ENCODE peak calls at places on chromosomes 6 and 20, in five cellular contexts. K, C, F, H and U are unnamed samples.

GRCh38 chr20:12166053-12166717 is 248.5 kb downstream of the BTBD3 start:
- DNase-seq in K (no peak), F (no peak), H (no peak), C (peak; percentile 83), U (no peak)

GRCh38 chr6:107435798-107436197 is 23.6 kb downstream of the PDSS2 start:
- DNase-seq in K (no peak), C (no peak), H (no peak), F (no peak), U (no peak)

GRCh38 chr20:4014031-4014474 is 1.3 kb downstream of the RNF24 start:
- DNase-seq in H (peak; percentile 21), K (peak; percentile 74), F (no peak), C (peak; percentile 71), U (no peak)

GRCh38 chr6:150380256-150380655 is 11.4 kb downstream of the IYD start:
- DNase-seq in H (no peak), F (no peak), K (no peak), C (peak; percentile 38), U (no peak)

GRCh38 chr6:157715766-157716171 is 107.3 kb upstream of the SNX9 start:
- DNase-seq in K (no peak), H (no peak), C (peak; percentile 98), F (no peak), U (no peak)

GRCh38 chr6:105294129-105294528 is 108.8 kb downstream of the PREP start:
- DNase-seq in K (no peak), F (no peak), C (no peak), H (no peak), U (no peak)

GRCh38 chr20:6480328-6481030 is 287.0 kb upstream of the BMP2 start:
- DNase-seq in K (no peak), H (no peak), C (no peak), F (no peak), U (no peak)

GRCh38 chr6:161038229-161039003 is 46.8 kb downstream of the MAP3K4 start:
- DNase-seq in H (no peak), K (no peak), C (peak; percentile 93), F (no peak), U (no peak)

GRCh38 chr20:19211252-19211651 is 1.2 kb upstream of the SLC24A3 start:
- DNase-seq in H (no peak), K (no peak), C (no peak), F (no peak), U (no peak)

GRCh38 chr6:4967301-4968030 is 36.4 kb downstream of the RPP40 start:
- DNase-seq in K (no peak), C (no peak), H (no peak), F (no peak), U (no peak)

GRCh38 chr6:108558372-108559096 is 2.2 kb upstream of the FOXO3 start:
- DNase-seq in F (peak; percentile 95), K (peak; percentile 99), C (peak; percentile 96), H (peak; percentile 96), U (peak; percentile 92)

GRCh38 chr6:155116571-155116910 is 121.4 kb downstream of the TIAM2 start:
- DNase-seq in C (no peak), F (no peak), K (no peak), H (no peak), U (no peak)

GRCh38 chr6:165929607-165930006 is 238.0 kb downstream of the TBXT start:
- DNase-seq in C (no peak), H (no peak), K (no peak), F (no peak), U (no peak)

GRCh38 chr6:17816921-17817611 is 110.3 kb upstream of the NUP153 start:
- DNase-seq in C (no peak), F (no peak), H (no peak), K (no peak), U (no peak)

GRCh38 chr6:131163886-131164285 is 28.6 kb downstream of the AKAP7 start:
- DNase-seq in H (no peak), F (no peak), K (no peak), C (no peak), U (no peak)

GRCh38 chr20:63775096-63775978 is 35.8 kb downstream of the SLC2A4RG start:
- DNase-seq in F (peak; percentile 21), K (no peak), C (no peak), H (peak; percentile 37), U (no peak)

GRCh38 chr6:135481786-135482369 is 15.7 kb downstream of the AHI1 start:
- DNase-seq in F (no peak), H (no peak), C (no peak), K (peak; percentile 19), U (no peak)

GRCh38 chr20:5000263-5001173 is 792 bp downstream of the SLC23A2 start:
- DNase-seq in H (peak; percentile 16), K (peak; percentile 27), C (no peak), F (peak; percentile 10), U (no peak)

GRCh38 chr20:41437836-41438235 is 71.2 kb upstream of the EMILIN3 start:
- DNase-seq in H (no peak), K (no peak), C (no peak), F (no peak), U (no peak)

GRCh38 chr20:57902478-57902877 is 192.7 kb upstream of the PMEPA1 start:
- DNase-seq in K (peak; percentile 40), C (peak; percentile 61), H (no peak), F (no peak), U (no peak)

GRCh38 chr6:139154885-139155547 is 20.1 kb downstream of the HECA start:
- DNase-seq in H (no peak), F (no peak), K (no peak), C (no peak), U (no peak)

GRCh38 chr6:56624046-56624727 is 18.5 kb downstream of the DST start:
- DNase-seq in F (no peak), C (no peak), H (no peak), K (no peak), U (no peak)

GRCh38 chr6:166906376-166907044 is 49.8 kb downstream of the RNASET2 start:
- DNase-seq in K (no peak), F (no peak), H (no peak), C (no peak), U (no peak)

GRCh38 chr6:157989541-157990289 is 8.1 kb downstream of the SYNJ2 start:
- DNase-seq in K (no peak), C (no peak), F (no peak), H (no peak), U (no peak)

GRCh38 chr6:80939936-80940335 is 812.5 kb downstream of the TENT5A start:
- DNase-seq in C (no peak), K (no peak), F (no peak), H (no peak), U (no peak)

GRCh38 chr6:135162678-135163439 is 18.2 kb upstream of the MYB start:
- DNase-seq in F (peak; percentile 38), K (peak; percentile 43), H (peak; percentile 24), C (no peak), U (no peak)

GRCh38 chr20:43911066-43911465 is 3.6 kb upstream of the TOX2 start:
- DNase-seq in K (no peak), F (no peak), H (peak; percentile 9), C (peak; percentile 37), U (no peak)

GRCh38 chr6:195861-196360 is 96.4 kb upstream of the DUSP22 start:
- DNase-seq in K (peak; percentile 30), C (no peak), H (peak; percentile 54), F (peak; percentile 17), U (peak; percentile 18)

GRCh38 chr6:14228571-14228970 is 111.0 kb downstream of the CD83 start:
- DNase-seq in F (no peak), K (no peak), C (peak; percentile 16), H (no peak), U (peak; percentile 3)

GRCh38 chr20:1456300-1456699 is 10.3 kb downstream of the NSFL1C start:
- DNase-seq in F (no peak), K (no peak), H (no peak), C (no peak), U (no peak)

GRCh38 chr6:169864148-169865030 is 113.0 kb downstream of the ERMARD start:
- DNase-seq in K (peak; percentile 18), H (no peak), C (no peak), F (no peak), U (no peak)

GRCh38 chr6:71419954-71420692 is 131.5 kb downstream of the OGFRL1 start:
- DNase-seq in F (no peak), K (peak; percentile 21), C (no peak), H (no peak), U (no peak)

GRCh38 chr6:156628805-156629204 is 148.4 kb upstream of the ARID1B start:
- DNase-seq in H (no peak), K (no peak), F (no peak), C (no peak), U (no peak)

GRCh38 chr6:28789553-28790083 is 134.2 kb downstream of the TRIM27 start:
- DNase-seq in H (no peak), F (no peak), K (no peak), C (no peak), U (no peak)

GRCh38 chr6:166929534-166930189 is 26.7 kb downstream of the RNASET2 start:
- DNase-seq in H (no peak), K (no peak), C (no peak), F (no peak), U (no peak)

GRCh38 chr6:2754396-2754795 is 3.7 kb upstream of the MYLK4 start:
- DNase-seq in H (no peak), K (no peak), C (no peak), F (no peak), U (no peak)